ENCODE peak calls at places on chromosomes 6 and 20, in four cellular contexts. N is K562, Y is GM12878, W is HepG2. J is an unnamed sample.

GRCh38 chr20:17646209-17646717 is 35.8 kb downstream of the RRBP1 start:
- DNase-seq in Y (no peak), W (peak; percentile 31), N (no peak), J (no peak)

GRCh38 chr6:73418081-73418741 is 23.6 kb downstream of the DDX43 start:
- DNase-seq in W (no peak), N (no peak), Y (no peak), J (no peak)

GRCh38 chr6:116933488-116933887 is 56.4 kb downstream of the RFX6 start:
- DNase-seq in N (no peak), W (no peak), Y (no peak), J (no peak)

GRCh38 chr20:60087563-60088105 is 129.4 kb downstream of the CDH26 start:
- DNase-seq in N (no peak), W (no peak), Y (no peak), J (no peak)

GRCh38 chr20:3326779-3327521 is 80.5 kb downstream of the DNAAF9 start:
- DNase-seq in Y (no peak), N (no peak), W (no peak), J (no peak)

GRCh38 chr20:22490287-22491187 is 93.8 kb downstream of the FOXA2 start:
- DNase-seq in N (no peak), Y (no peak), W (peak; percentile 100), J (peak; percentile 91)

GRCh38 chr6:30730611-30731435 is 10.7 kb downstream of the TUBB start:
- DNase-seq in W (peak; percentile 67), N (peak; percentile 83), Y (no peak), J (no peak)

GRCh38 chr20:13546497-13547131 is 92.1 kb downstream of the TASP1 start:
- DNase-seq in N (peak; percentile 43), Y (peak; percentile 17), W (peak; percentile 83), J (peak; percentile 83)

GRCh38 chr6:3805448-3806123 is 43.6 kb upstream of the FAM50B start:
- DNase-seq in Y (no peak), N (no peak), W (peak; percentile 85), J (no peak)

GRCh38 chr6:2225422-2226392 is 19.7 kb downstream of the GMDS start:
- DNase-seq in Y (no peak), W (peak; percentile 99), N (no peak), J (peak; percentile 21)

GRCh38 chr6:150263765-150264415 is 104.9 kb upstream of the IYD start:
- DNase-seq in W (no peak), Y (no peak), N (no peak), J (no peak)

GRCh38 chr6:134642819-134643218 is 307.1 kb downstream of the ALDH8A1 start:
- DNase-seq in Y (no peak), N (no peak), W (no peak), J (no peak)

GRCh38 chr20:25055711-25056492 is 2.0 kb downstream of the ACSS1 start:
- DNase-seq in W (no peak), Y (no peak), N (peak; percentile 53), J (no peak)

GRCh38 chr6:73369157-73369556 is 540 bp downstream of the OOEP start:
- DNase-seq in N (no peak), Y (no peak), W (no peak), J (no peak)

DNA sequence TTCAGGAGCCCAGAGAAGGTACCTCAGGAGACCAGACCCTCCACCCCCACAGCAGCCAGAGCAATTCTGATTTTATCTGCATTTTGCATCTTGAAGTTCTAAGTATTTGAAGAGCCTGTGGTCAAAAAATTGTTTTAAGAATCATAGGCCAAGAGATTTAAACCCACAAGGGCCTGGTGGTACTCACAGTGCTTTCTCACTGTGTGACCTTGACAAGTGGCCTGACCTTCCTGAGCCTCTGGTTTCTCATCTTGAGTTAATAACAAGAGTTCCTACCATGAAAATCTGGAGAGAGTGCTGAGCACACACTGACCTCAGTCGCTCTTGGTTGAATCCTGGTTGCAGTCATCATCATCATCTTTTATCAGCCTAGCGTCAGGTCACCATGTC is 45.4 kb upstream of the ID1 start:
- DNase-seq in Y (no peak), N (no peak), W (no peak), J (no peak)
- TF ChIP-seq POLR2AphosphoS2 in Y (no peak), N (no peak), W (no peak), J (no peak)

GRCh38 chr6:109373333-109373732 is 8.9 kb downstream of the CD164 start:
- DNase-seq in W (no peak), N (no peak), Y (no peak), J (no peak)
- TF ChIP-seq POLR2AphosphoS2 in W (no peak), N (peak; percentile 6), Y (no peak), J (no peak)

DNA sequence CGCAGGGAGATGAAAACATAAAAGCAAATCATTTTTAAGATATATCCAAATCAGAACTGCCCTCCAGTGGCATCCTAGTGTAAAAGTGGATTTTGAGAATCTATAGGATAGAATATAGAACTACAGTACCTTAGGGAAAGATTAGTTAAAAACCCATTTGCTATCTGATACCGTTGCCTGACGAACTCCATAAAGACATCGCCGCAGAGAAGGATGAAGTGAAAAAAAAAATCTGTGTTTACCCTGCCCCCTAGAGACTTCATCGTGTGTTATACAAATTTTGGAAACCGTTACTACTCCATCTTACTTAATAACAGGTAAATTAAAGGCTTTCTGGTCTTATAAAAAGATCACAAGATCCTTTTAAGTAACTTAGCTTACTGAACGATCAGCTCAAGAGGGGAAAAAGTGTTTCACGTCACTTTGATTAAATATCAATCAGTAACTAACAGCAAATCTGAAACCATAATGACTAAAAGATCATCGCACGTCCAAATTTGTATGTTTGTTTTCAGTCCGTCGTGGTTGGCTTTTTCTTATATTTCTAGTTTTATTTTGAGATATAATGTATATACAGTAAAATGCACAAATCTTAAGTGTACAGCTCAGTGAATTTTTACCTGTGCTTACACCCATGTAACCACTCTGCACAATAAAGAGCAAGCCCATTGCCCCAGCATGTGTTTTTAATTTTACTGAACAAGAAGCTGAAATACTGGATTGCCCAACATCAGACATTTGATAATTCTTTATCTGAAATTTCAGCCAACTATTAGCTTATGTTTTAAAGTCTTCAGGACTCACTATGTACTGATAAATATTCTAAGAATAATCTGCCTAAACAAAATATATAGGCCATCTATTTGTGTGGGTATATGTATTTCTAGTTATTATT is 879 bp upstream of the MCM3 start:
- DNase-seq in Y (no peak), N (no peak), W (peak; percentile 30), J (no peak)
- TF ChIP-seq POLR2AphosphoS2 in Y (no peak), N (no peak), W (no peak), J (no peak)

DNA sequence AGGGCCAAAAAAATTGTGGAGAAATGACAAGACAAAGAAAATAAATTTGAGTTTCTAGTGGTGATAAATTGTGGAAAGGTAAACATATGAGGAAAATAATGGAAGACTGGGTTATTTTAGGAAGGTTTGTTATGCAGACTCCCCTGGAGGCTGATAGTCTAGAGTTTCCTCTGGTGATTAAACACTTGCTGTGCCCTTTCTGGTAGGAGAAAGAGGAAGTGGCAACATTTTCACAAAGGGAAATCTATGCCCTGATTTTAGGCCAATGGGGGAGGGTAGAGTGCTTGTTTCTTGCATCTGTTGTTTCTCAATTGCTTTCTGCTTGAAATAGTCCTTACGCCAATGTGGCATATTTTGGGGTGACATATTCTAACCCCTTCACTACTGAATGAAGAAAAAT is 129.1 kb upstream of the DOK5 start:
- DNase-seq in N (no peak), Y (no peak), W (no peak), J (no peak)
- TF ChIP-seq POLR2AphosphoS2 in N (no peak), Y (no peak), W (no peak), J (no peak)

DNA sequence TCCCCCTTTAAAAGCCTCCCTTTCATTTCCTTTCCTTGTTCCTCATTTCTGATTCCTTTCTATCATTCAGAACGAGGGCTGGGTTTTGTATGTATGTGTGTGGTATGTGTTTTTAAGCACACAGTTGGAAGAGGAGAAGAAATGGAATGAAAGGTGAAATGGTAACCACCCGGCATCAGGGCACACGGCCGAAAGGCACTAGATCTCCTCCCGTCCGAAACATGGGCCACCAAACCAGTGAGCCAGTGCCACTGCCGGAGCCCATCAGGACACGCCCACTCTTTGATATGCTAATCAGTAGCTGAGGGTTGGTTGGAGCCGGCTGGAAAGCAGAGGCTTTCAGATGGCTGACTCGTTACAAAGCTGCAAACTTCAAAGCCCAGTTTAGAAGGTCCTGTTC is 228.6 kb upstream of the JARID2 start:
- DNase-seq in N (peak; percentile 69), Y (no peak), W (no peak), J (no peak)
- TF ChIP-seq POLR2AphosphoS2 in N (no peak), Y (no peak), W (no peak), J (no peak)

GRCh38 chr6:89270951-89271721 is 44.0 kb downstream of the GABRR2 start:
- DNase-seq in Y (peak; percentile 21), W (no peak), N (no peak), J (no peak)
- TF ChIP-seq POLR2AphosphoS2 in Y (no peak), W (no peak), N (no peak), J (no peak)